ENCODE peak calls at places on chromosome 5, in seven cellular contexts. One of them, this sample, is unnamed.

GRCh38 chr5:93924628-93925027 is 183.2 kb upstream of the POU5F2 start:
- DNase-seq in heart right ventricle: no peak
- DNase-seq in NCI-H69: no peak
- DNase-seq in transverse colon: no peak
- DNase-seq in Ammon's horn: no peak
- DNase-seq in NAMALWA: no peak
- DNase-seq in CD14-positive monocyte: no peak
- DNase-seq in this sample: no peak

GRCh38 chr5:74318985-74319563 is 321.5 kb downstream of the ENC1 start:
- DNase-seq in heart right ventricle: no peak
- DNase-seq in NCI-H69: no peak
- DNase-seq in transverse colon: no peak
- DNase-seq in Ammon's horn: no peak
- DNase-seq in NAMALWA: no peak
- DNase-seq in CD14-positive monocyte: no peak
- DNase-seq in this sample: no peak

GRCh38 chr5:2206244-2207108 is 323.8 kb upstream of the IRX4 start:
- DNase-seq in heart right ventricle: no peak
- DNase-seq in NCI-H69: no peak
- DNase-seq in transverse colon: no peak
- DNase-seq in Ammon's horn: no peak
- DNase-seq in NAMALWA: no peak
- DNase-seq in CD14-positive monocyte: no peak
- DNase-seq in this sample: no peak

GRCh38 chr5:126852104-126852531 is 75.2 kb downstream of the LMNB1 start:
- DNase-seq in heart right ventricle: no peak
- DNase-seq in NCI-H69: no peak
- DNase-seq in transverse colon: no peak
- DNase-seq in Ammon's horn: no peak
- DNase-seq in NAMALWA: peak
- DNase-seq in CD14-positive monocyte: no peak
- DNase-seq in this sample: no peak

GRCh38 chr5:94184870-94185269 is 433.5 kb downstream of the KIAA0825 start:
- DNase-seq in heart right ventricle: no peak
- DNase-seq in NCI-H69: no peak
- DNase-seq in transverse colon: no peak
- DNase-seq in Ammon's horn: no peak
- DNase-seq in NAMALWA: no peak
- DNase-seq in CD14-positive monocyte: no peak
- DNase-seq in this sample: no peak

GRCh38 chr5:32458799-32459400 is 14.4 kb upstream of the ZFR start:
- DNase-seq in heart right ventricle: no peak
- DNase-seq in NCI-H69: no peak
- DNase-seq in transverse colon: no peak
- DNase-seq in Ammon's horn: no peak
- DNase-seq in NAMALWA: no peak
- DNase-seq in CD14-positive monocyte: no peak
- DNase-seq in this sample: no peak

GRCh38 chr5:139636207-139636792 is 11.8 kb upstream of the CXXC5 start:
- DNase-seq in heart right ventricle: no peak
- DNase-seq in NCI-H69: peak
- DNase-seq in transverse colon: peak
- DNase-seq in Ammon's horn: no peak
- DNase-seq in NAMALWA: peak
- DNase-seq in CD14-positive monocyte: no peak
- DNase-seq in this sample: peak

GRCh38 chr5:139561655-139562451 is 714 bp downstream of the UBE2D2 start:
- DNase-seq in heart right ventricle: no peak
- DNase-seq in NCI-H69: peak
- DNase-seq in transverse colon: no peak
- DNase-seq in Ammon's horn: no peak
- DNase-seq in NAMALWA: peak
- DNase-seq in CD14-positive monocyte: peak
- DNase-seq in this sample: peak

GRCh38 chr5:90602681-90603080 is 44.1 kb downstream of the ADGRV1 start:
- DNase-seq in heart right ventricle: no peak
- DNase-seq in NCI-H69: no peak
- DNase-seq in transverse colon: no peak
- DNase-seq in Ammon's horn: no peak
- DNase-seq in NAMALWA: no peak
- DNase-seq in CD14-positive monocyte: no peak
- DNase-seq in this sample: peak

GRCh38 chr5:133251296-133252132 is 199.7 kb downstream of the HSPA4 start:
- DNase-seq in heart right ventricle: no peak
- DNase-seq in NCI-H69: peak
- DNase-seq in transverse colon: no peak
- DNase-seq in Ammon's horn: no peak
- DNase-seq in NAMALWA: no peak
- DNase-seq in CD14-positive monocyte: no peak
- DNase-seq in this sample: no peak

GRCh38 chr5:12016149-12016740 is 112.0 kb upstream of the CTNND2 start:
- DNase-seq in heart right ventricle: no peak
- DNase-seq in NCI-H69: peak
- DNase-seq in transverse colon: no peak
- DNase-seq in Ammon's horn: peak
- DNase-seq in NAMALWA: no peak
- DNase-seq in CD14-positive monocyte: no peak
- DNase-seq in this sample: no peak

GRCh38 chr5:179607449-179607931 is 16.0 kb downstream of the HNRNPH1 start:
- DNase-seq in heart right ventricle: peak
- DNase-seq in NCI-H69: peak
- DNase-seq in transverse colon: no peak
- DNase-seq in Ammon's horn: peak
- DNase-seq in NAMALWA: no peak
- DNase-seq in CD14-positive monocyte: no peak
- DNase-seq in this sample: no peak

GRCh38 chr5:31996909-31997308 is 177.2 kb downstream of the GOLPH3 start:
- DNase-seq in heart right ventricle: no peak
- DNase-seq in NCI-H69: no peak
- DNase-seq in transverse colon: no peak
- DNase-seq in Ammon's horn: no peak
- DNase-seq in NAMALWA: no peak
- DNase-seq in CD14-positive monocyte: no peak
- DNase-seq in this sample: no peak